ENCODE peak calls at places on chromosome 15, in six cellular contexts. One of them, this sample, is unnamed.

GRCh38 chr15:28001641-28002040 is 97.5 kb downstream of the OCA2 start:
- DNase-seq in NCI-H1694 treated with DMSO at 0.1 percent for 48 hours: no peak
- DNase-seq in CD4-positive, alpha-beta T cell: no peak
- DNase-seq in K562: no peak
- DNase-seq in fibroblast of pulmonary artery: no peak
- DNase-seq in lung microvascular endothelial cell: no peak
- DNase-seq in this sample: no peak

GRCh38 chr15:34900748-34901147 is 68.8 kb downstream of the AQR start:
- DNase-seq in lung microvascular endothelial cell: no peak
- DNase-seq in fibroblast of pulmonary artery: no peak
- DNase-seq in NCI-H1694 treated with DMSO at 0.1 percent for 48 hours: no peak
- DNase-seq in K562: no peak
- DNase-seq in CD4-positive, alpha-beta T cell: no peak
- DNase-seq in this sample: no peak

GRCh38 chr15:51647128-51647562 is 24.6 kb upstream of the DMXL2 start:
- DNase-seq in fibroblast of pulmonary artery: peak
- DNase-seq in NCI-H1694 treated with DMSO at 0.1 percent for 48 hours: peak
- DNase-seq in K562: peak
- DNase-seq in CD4-positive, alpha-beta T cell: no peak
- DNase-seq in lung microvascular endothelial cell: peak
- DNase-seq in this sample: peak

GRCh38 chr15:70923311-70924080 is 30.9 kb downstream of the LRRC49 start:
- DNase-seq in fibroblast of pulmonary artery: peak
- DNase-seq in lung microvascular endothelial cell: no peak
- DNase-seq in CD4-positive, alpha-beta T cell: no peak
- DNase-seq in NCI-H1694 treated with DMSO at 0.1 percent for 48 hours: no peak
- DNase-seq in K562: no peak
- DNase-seq in this sample: no peak

GRCh38 chr15:49435201-49435600 is 12.2 kb downstream of the FGF7 start:
- DNase-seq in CD4-positive, alpha-beta T cell: no peak
- DNase-seq in K562: no peak
- DNase-seq in lung microvascular endothelial cell: no peak
- DNase-seq in fibroblast of pulmonary artery: peak
- DNase-seq in NCI-H1694 treated with DMSO at 0.1 percent for 48 hours: no peak
- DNase-seq in this sample: no peak

GRCh38 chr15:76802411-76802810 is 102.7 kb downstream of the SCAPER start:
- DNase-seq in fibroblast of pulmonary artery: no peak
- DNase-seq in NCI-H1694 treated with DMSO at 0.1 percent for 48 hours: no peak
- DNase-seq in K562: no peak
- DNase-seq in lung microvascular endothelial cell: no peak
- DNase-seq in CD4-positive, alpha-beta T cell: no peak
- DNase-seq in this sample: no peak

GRCh38 chr15:89129123-89129815 is 41.0 kb downstream of the ABHD2 start:
- DNase-seq in lung microvascular endothelial cell: peak
- DNase-seq in CD4-positive, alpha-beta T cell: peak
- DNase-seq in K562: peak
- DNase-seq in NCI-H1694 treated with DMSO at 0.1 percent for 48 hours: no peak
- DNase-seq in fibroblast of pulmonary artery: peak
- DNase-seq in this sample: no peak

GRCh38 chr15:99409097-99409473 is 156.7 kb upstream of the MEF2A start:
- DNase-seq in fibroblast of pulmonary artery: peak
- DNase-seq in lung microvascular endothelial cell: peak
- DNase-seq in CD4-positive, alpha-beta T cell: no peak
- DNase-seq in NCI-H1694 treated with DMSO at 0.1 percent for 48 hours: peak
- DNase-seq in K562: no peak
- DNase-seq in this sample: peak

GRCh38 chr15:77607894-77608261 is 24.8 kb downstream of the LINGO1 start:
- DNase-seq in fibroblast of pulmonary artery: no peak
- DNase-seq in CD4-positive, alpha-beta T cell: no peak
- DNase-seq in lung microvascular endothelial cell: no peak
- DNase-seq in NCI-H1694 treated with DMSO at 0.1 percent for 48 hours: peak
- DNase-seq in K562: no peak
- DNase-seq in this sample: no peak

GRCh38 chr15:72948662-72949061 is 103.6 kb upstream of the NEO1 start:
- DNase-seq in K562: no peak
- DNase-seq in lung microvascular endothelial cell: no peak
- DNase-seq in CD4-positive, alpha-beta T cell: no peak
- DNase-seq in fibroblast of pulmonary artery: no peak
- DNase-seq in NCI-H1694 treated with DMSO at 0.1 percent for 48 hours: no peak
- DNase-seq in this sample: no peak

GRCh38 chr15:80419546-80419945 is 15.4 kb downstream of the ARNT2 start:
- DNase-seq in CD4-positive, alpha-beta T cell: no peak
- DNase-seq in fibroblast of pulmonary artery: no peak
- DNase-seq in K562: no peak
- DNase-seq in NCI-H1694 treated with DMSO at 0.1 percent for 48 hours: no peak
- DNase-seq in lung microvascular endothelial cell: peak
- DNase-seq in this sample: no peak

GRCh38 chr15:101597360-101597928 is 54.7 kb downstream of the TM2D3 start:
- DNase-seq in lung microvascular endothelial cell: no peak
- DNase-seq in fibroblast of pulmonary artery: peak
- DNase-seq in NCI-H1694 treated with DMSO at 0.1 percent for 48 hours: no peak
- DNase-seq in CD4-positive, alpha-beta T cell: no peak
- DNase-seq in K562: no peak
- DNase-seq in this sample: no peak

GRCh38 chr15:88908697-88909621 is 4.2 kb downstream of the MFGE8 start:
- DNase-seq in lung microvascular endothelial cell: no peak
- DNase-seq in CD4-positive, alpha-beta T cell: no peak
- DNase-seq in fibroblast of pulmonary artery: peak
- DNase-seq in K562: no peak
- DNase-seq in NCI-H1694 treated with DMSO at 0.1 percent for 48 hours: no peak
- DNase-seq in this sample: no peak

GRCh38 chr15:37016287-37016686 is 84.1 kb downstream of the MEIS2 start:
- DNase-seq in fibroblast of pulmonary artery: peak
- DNase-seq in lung microvascular endothelial cell: no peak
- DNase-seq in CD4-positive, alpha-beta T cell: no peak
- DNase-seq in NCI-H1694 treated with DMSO at 0.1 percent for 48 hours: no peak
- DNase-seq in K562: no peak
- DNase-seq in this sample: no peak

GRCh38 chr15:92140802-92141201 is 252.9 kb upstream of the ST8SIA2 start:
- DNase-seq in CD4-positive, alpha-beta T cell: no peak
- DNase-seq in fibroblast of pulmonary artery: no peak
- DNase-seq in NCI-H1694 treated with DMSO at 0.1 percent for 48 hours: no peak
- DNase-seq in lung microvascular endothelial cell: no peak
- DNase-seq in K562: no peak
- DNase-seq in this sample: no peak

GRCh38 chr15:80071652-80072051 is 12.2 kb downstream of the ZFAND6 start:
- DNase-seq in CD4-positive, alpha-beta T cell: no peak
- DNase-seq in fibroblast of pulmonary artery: no peak
- DNase-seq in NCI-H1694 treated with DMSO at 0.1 percent for 48 hours: no peak
- DNase-seq in K562: no peak
- DNase-seq in lung microvascular endothelial cell: no peak
- DNase-seq in this sample: no peak

GRCh38 chr15:74543583-74543982 is 2.6 kb downstream of the ARID3B start:
- DNase-seq in K562: no peak
- DNase-seq in lung microvascular endothelial cell: no peak
- DNase-seq in NCI-H1694 treated with DMSO at 0.1 percent for 48 hours: no peak
- DNase-seq in fibroblast of pulmonary artery: no peak
- DNase-seq in CD4-positive, alpha-beta T cell: no peak
- DNase-seq in this sample: no peak

GRCh38 chr15:37921527-37922385 is 12.7 kb upstream of the TMCO5A start:
- DNase-seq in fibroblast of pulmonary artery: peak
- DNase-seq in NCI-H1694 treated with DMSO at 0.1 percent for 48 hours: no peak
- DNase-seq in CD4-positive, alpha-beta T cell: no peak
- DNase-seq in lung microvascular endothelial cell: peak
- DNase-seq in K562: no peak
- DNase-seq in this sample: no peak